ENCODE peak calls at places on chromosomes 12 and 14, in six cellular contexts. M is NCI-H2081, V is T-helper 2 cell, N is NCI-H2171 treated with DMSO at 0.1 percent for 48 hours, Q is sciatic nerve, Z is occipital lobe. B is an unnamed sample.

GRCh38 chr12:11768233-11768965 is 118.9 kb downstream of the ETV6 start:
- DNase-seq in Z (no peak), M (no peak), V (no peak), N (no peak), Q (no peak), B (no peak)

GRCh38 chr12:6891637-6892036 is 13.0 kb upstream of the LRRC23 start:
- DNase-seq in Q (no peak), N (no peak), M (no peak), Z (no peak), V (no peak), B (no peak)

GRCh38 chr14:77485256-77485655 is 13.4 kb downstream of the ISM2 start:
- DNase-seq in N (no peak), V (no peak), Q (no peak), Z (no peak), M (no peak), B (no peak)

GRCh38 chr14:66405158-66405557 is 81.0 kb upstream of the CCDC196 start:
- DNase-seq in N (no peak), Z (peak; percentile 3), Q (no peak), V (no peak), M (no peak), B (no peak)

GRCh38 chr12:57258977-57259970 is 8.3 kb upstream of the STAC3 start:
- DNase-seq in N (no peak), V (no peak), M (no peak), Q (no peak), Z (no peak), B (no peak)

GRCh38 chr14:24411468-24412454 is 13.0 kb downstream of the NYNRIN start:
- DNase-seq in Z (no peak), Q (no peak), V (no peak), M (peak; percentile 23), N (peak; percentile 59), B (peak; percentile 29)

GRCh38 chr14:68497016-68497415 is 295.9 kb downstream of the ZFP36L1 start:
- DNase-seq in M (no peak), V (no peak), Q (no peak), Z (no peak), N (no peak), B (no peak)

GRCh38 chr14:73755434-73756014 is 41.3 kb upstream of the PNMA1 start:
- DNase-seq in M (no peak), Q (no peak), Z (no peak), N (peak; percentile 14), V (no peak), B (no peak)

GRCh38 chr14:74941676-74942097 is 13.7 kb downstream of the PGF start:
- DNase-seq in Z (peak; percentile 18), Q (no peak), V (peak; percentile 25), N (no peak), M (no peak), B (no peak)

GRCh38 chr12:107079172-107080011 is 14.0 kb downstream of the CRY1 start:
- DNase-seq in N (peak; percentile 22), Q (no peak), Z (no peak), V (peak; percentile 3), M (no peak), B (no peak)

GRCh38 chr12:110370732-110371141 is 32.8 kb downstream of the ANAPC7 start:
- DNase-seq in Z (no peak), Q (no peak), V (no peak), N (peak; percentile 75), M (no peak), B (no peak)

GRCh38 chr12:51419473-51420228 is 5.0 kb upstream of the SLC4A8 start:
- DNase-seq in M (peak; percentile 61), Z (no peak), N (peak; percentile 29), Q (no peak), V (no peak), B (no peak)

GRCh38 chr14:24952851-24953666 is 96.9 kb downstream of the STXBP6 start:
- DNase-seq in M (no peak), Q (no peak), N (no peak), V (no peak), Z (peak; percentile 8), B (no peak)

GRCh38 chr12:77686760-77687159 is 143.9 kb upstream of the NAV3 start:
- DNase-seq in M (no peak), Z (no peak), V (no peak), N (peak; percentile 9), Q (no peak), B (peak; percentile 3)

GRCh38 chr12:47216150-47216677 is 136.5 kb upstream of the AMIGO2 start:
- DNase-seq in M (no peak), N (no peak), Q (no peak), Z (no peak), V (peak; percentile 82), B (no peak)

GRCh38 chr14:84493779-84494178 is 1036.2 kb upstream of the FLRT2 start:
- DNase-seq in Q (no peak), V (no peak), Z (no peak), M (no peak), N (no peak), B (no peak)

GRCh38 chr14:68094158-68094557 is 274.6 kb downstream of the RAD51B start:
- DNase-seq in M (no peak), Z (no peak), N (no peak), V (no peak), Q (no peak), B (no peak)

GRCh38 chr12:130254476-130255276 is 83.0 kb upstream of the PIWIL1 start:
- DNase-seq in Q (no peak), V (no peak), N (no peak), Z (peak; percentile 30), M (no peak), B (no peak)

GRCh38 chr14:89013098-89013504 is 188.7 kb downstream of the TTC8 start:
- DNase-seq in Z (no peak), M (no peak), V (no peak), Q (no peak), N (peak; percentile 43), B (no peak)

GRCh38 chr14:104792101-104792884 is 3.3 kb downstream of the AKT1 start:
- DNase-seq in Q (no peak), N (no peak), Z (no peak), M (peak; percentile 44), V (no peak), B (no peak)

GRCh38 chr14:77615231-77616132 is 955 bp downstream of the SPTLC2 start:
- DNase-seq in V (no peak), N (no peak), Q (no peak), Z (no peak), M (no peak), B (peak; percentile 32)

GRCh38 chr12:6563448-6564050 is 4.5 kb downstream of the NOP2 start:
- DNase-seq in Z (no peak), N (peak; percentile 63), Q (peak; percentile 79), V (peak; percentile 40), M (peak; percentile 30), B (peak; percentile 21)

GRCh38 chr12:69042557-69042956 is 109.6 kb upstream of the CPM start:
- DNase-seq in Z (no peak), M (no peak), Q (no peak), N (no peak), V (no peak), B (no peak)

GRCh38 chr14:69554500-69554899 is 20.2 kb downstream of the CCDC177 start:
- DNase-seq in Q (no peak), V (no peak), Z (no peak), N (no peak), M (no peak), B (no peak)

GRCh38 chr14:69997849-69998248 is 118.6 kb downstream of the SMOC1 start:
- DNase-seq in V (no peak), Z (no peak), N (no peak), M (peak; percentile 40), Q (no peak), B (no peak)

GRCh38 chr14:100383727-100384158 is 60.6 kb downstream of the SLC25A47 start:
- DNase-seq in Q (peak; percentile 80), V (peak; percentile 36), N (peak; percentile 79), M (peak; percentile 70), Z (peak; percentile 36), B (peak; percentile 83)

GRCh38 chr12:130162771-130163460 is 652 bp downstream of the FZD10 start:
- DNase-seq in V (no peak), M (no peak), N (no peak), Q (peak; percentile 51), Z (no peak), B (no peak)

GRCh38 chr12:71799105-71799504 is 40.5 kb upstream of the TBC1D15 start:
- DNase-seq in M (no peak), Q (no peak), V (no peak), Z (no peak), N (no peak), B (no peak)

GRCh38 chr12:11877869-11878780 is 192.6 kb upstream of the BCL2L14 start:
- DNase-seq in V (no peak), Z (peak; percentile 60), N (peak; percentile 59), Q (no peak), M (peak; percentile 75), B (peak; percentile 67)

GRCh38 chr12:121825041-121825523 is 21.3 kb downstream of the SETD1B start:
- DNase-seq in M (no peak), Z (no peak), V (no peak), N (no peak), Q (no peak), B (no peak)

GRCh38 chr12:55067701-55068100 is 47.9 kb downstream of the NEUROD4 start:
- DNase-seq in V (no peak), M (no peak), Z (no peak), Q (no peak), N (peak; percentile 95), B (peak; percentile 89)

GRCh38 chr14:103808403-103809001 is 38.9 kb downstream of the PPP1R13B start:
- DNase-seq in V (peak; percentile 34), N (peak; percentile 79), Z (no peak), Q (peak; percentile 88), M (peak; percentile 72), B (peak; percentile 89)